ENCODE peak calls at places on chromosomes 16 and 17, in four cellular contexts. P is HepG2, U is GM12878, O is H1. N is an unnamed sample.
A peak's percentile ranks its signal among the peaks of the same experiment; 100 is the strongest.

GRCh38 chr17:56603486-56604238 is 10.2 kb downstream of the NOG start:
- DNase-seq in P (no peak), U (no peak), O (no peak), N (no peak)

GRCh38 chr16:81478876-81479496 is 34.4 kb downstream of the CMIP start:
- DNase-seq in P (no peak), U (peak; percentile 80), O (no peak), N (no peak)

GRCh38 chr16:57536306-57537193 is at the start of gene CCDC102A:
- DNase-seq in P (no peak), U (no peak), O (no peak), N (no peak)

GRCh38 chr17:64736804-64737492 is 74.8 kb upstream of the SMURF2 start:
- DNase-seq in P (peak; percentile 51), U (no peak), O (no peak), N (no peak)

GRCh38 chr16:4500283-4500682 is 24.1 kb downstream of the HMOX2 start:
- DNase-seq in P (peak; percentile 39), U (no peak), O (no peak), N (no peak)

GRCh38 chr16:7345423-7345822 is 12.8 kb downstream of the RBFOX1 start:
- DNase-seq in P (no peak), U (no peak), O (no peak), N (no peak)

GRCh38 chr16:27849621-27850020 is 213.9 kb downstream of the GSG1L start:
- DNase-seq in P (no peak), U (no peak), O (no peak), N (no peak)

GRCh38 chr17:50841949-50842354 is 6.6 kb downstream of the WFIKKN2 start:
- DNase-seq in P (peak; percentile 66), U (no peak), O (peak; percentile 53), N (peak; percentile 54)

GRCh38 chr17:28290703-28291102 is 28.3 kb upstream of the TMEM97 start:
- DNase-seq in P (peak; percentile 20), U (no peak), O (no peak), N (no peak)

GRCh38 chr17:72523491-72523890 is 402.7 kb downstream of the SOX9 start:
- DNase-seq in P (no peak), U (no peak), O (no peak), N (no peak)

GRCh38 chr16:89442588-89442987 is 47.8 kb downstream of the ANKRD11 start:
- DNase-seq in P (no peak), U (no peak), O (no peak), N (no peak)

GRCh38 chr17:77817953-77818352 is 140.6 kb upstream of the TNRC6C start:
- DNase-seq in P (no peak), U (no peak), O (no peak), N (peak; percentile 42)

GRCh38 chr17:66255527-66255971 is 26.3 kb upstream of the APOH start:
- DNase-seq in P (no peak), U (no peak), O (no peak), N (no peak)

GRCh38 chr17:72419866-72420774 is 299.3 kb downstream of the SOX9 start:
- DNase-seq in P (no peak), U (peak; percentile 92), O (no peak), N (no peak)

GRCh38 chr16:70250748-70251650 is 741 bp downstream of the EXOSC6 start:
- DNase-seq in P (peak; percentile 53), U (no peak), O (no peak), N (no peak)

GRCh38 chr16:85306793-85307551 is 194.7 kb upstream of the CIBAR2 start:
- DNase-seq in P (no peak), U (no peak), O (no peak), N (no peak)

GRCh38 chr17:3959295-3959899 is 4.8 kb downstream of the ATP2A3 start:
- DNase-seq in P (peak; percentile 62), U (no peak), O (no peak), N (no peak)

GRCh38 chr17:2190014-2190413 is 113.6 kb downstream of the SMG6 start:
- DNase-seq in P (no peak), U (no peak), O (no peak), N (no peak)

GRCh38 chr17:70905796-70906195 is 736.5 kb downstream of the KCNJ2 start:
- DNase-seq in P (no peak), U (no peak), O (no peak), N (no peak)

GRCh38 chr16:84308120-84308519 is 13.4 kb downstream of the WFDC1 start:
- DNase-seq in P (peak; percentile 40), U (no peak), O (no peak), N (peak; percentile 59)

GRCh38 chr16:4692460-4693295 is 684 bp upstream of the NUDT16L1 start:
- DNase-seq in P (no peak), U (no peak), O (no peak), N (no peak)

GRCh38 chr17:42866631-42867575 is 15.9 kb downstream of the AOC3 start:
- DNase-seq in P (peak; percentile 68), U (no peak), O (no peak), N (no peak)

GRCh38 chr16:29737713-29738112 is 8.1 kb downstream of the C16orf54 start:
- DNase-seq in P (no peak), U (no peak), O (no peak), N (no peak)

GRCh38 chr16:24131294-24131693 is 124.8 kb upstream of the CACNG3 start:
- DNase-seq in P (no peak), U (no peak), O (no peak), N (no peak)

GRCh38 chr17:2183346-2183745 is 120.2 kb downstream of the SMG6 start:
- DNase-seq in P (no peak), U (no peak), O (no peak), N (no peak)

GRCh38 chr16:4859190-4859899 is 12.1 kb downstream of the UBN1 start:
- DNase-seq in P (no peak), U (no peak), O (no peak), N (no peak)

GRCh38 chr16:57941016-57941656 is 29.8 kb downstream of the CNGB1 start:
- DNase-seq in P (no peak), U (no peak), O (no peak), N (no peak)

GRCh38 chr16:20766294-20766693 is 2.5 kb downstream of the ACSM3 start:
- DNase-seq in P (no peak), U (no peak), O (no peak), N (no peak)

GRCh38 chr16:20765732-20766131 is 1.9 kb downstream of the ACSM3 start:
- DNase-seq in P (no peak), U (no peak), O (no peak), N (no peak)

GRCh38 chr16:20761175-20761574 is 2.6 kb upstream of the ACSM3 start:
- DNase-seq in P (no peak), U (no peak), O (no peak), N (no peak)

GRCh38 chr16:20762404-20763123 is 1.2 kb upstream of the ACSM3 start:
- DNase-seq in P (no peak), U (no peak), O (no peak), N (no peak)

GRCh38 chr16:20763461-20764232 is at the start of gene ACSM3:
- DNase-seq in P (peak; percentile 83), U (peak; percentile 93), O (peak; percentile 13), N (no peak)
- TF ChIP-seq SUZ12 in P (no peak), U (no peak), O (no peak), N (no peak)

DNA sequence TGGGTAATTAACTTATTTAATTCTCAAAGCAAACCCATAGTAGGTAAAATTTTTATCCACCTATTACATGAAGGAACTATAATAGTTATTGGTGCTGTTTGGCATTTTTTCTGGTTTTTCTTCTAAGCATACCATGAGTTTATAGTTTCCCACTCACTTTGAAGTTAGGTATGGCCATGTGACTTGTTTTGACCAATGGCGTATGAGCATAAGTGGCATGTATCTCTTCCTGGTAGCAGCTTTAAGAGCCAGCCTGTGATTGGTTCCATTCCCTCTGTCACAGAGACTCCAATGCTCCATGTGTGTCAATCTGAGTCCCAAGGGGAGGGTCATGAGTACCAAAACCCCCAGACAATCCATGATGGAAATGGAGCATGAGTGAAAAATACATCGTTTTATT is 282.9 kb upstream of the N4BP1 start:
- DNase-seq in P (no peak), U (no peak), O (no peak), N (no peak)
- TF ChIP-seq ZNF274 in P (no peak), U (no peak), O (no peak), N (no peak)

GRCh38 chr16:25959216-25959615 is 267.5 kb downstream of the HS3ST4 start:
- DNase-seq in P (no peak), U (no peak), O (no peak), N (no peak)
- TF ChIP-seq SUZ12 in P (no peak), U (no peak), O (no peak), N (no peak)

DNA sequence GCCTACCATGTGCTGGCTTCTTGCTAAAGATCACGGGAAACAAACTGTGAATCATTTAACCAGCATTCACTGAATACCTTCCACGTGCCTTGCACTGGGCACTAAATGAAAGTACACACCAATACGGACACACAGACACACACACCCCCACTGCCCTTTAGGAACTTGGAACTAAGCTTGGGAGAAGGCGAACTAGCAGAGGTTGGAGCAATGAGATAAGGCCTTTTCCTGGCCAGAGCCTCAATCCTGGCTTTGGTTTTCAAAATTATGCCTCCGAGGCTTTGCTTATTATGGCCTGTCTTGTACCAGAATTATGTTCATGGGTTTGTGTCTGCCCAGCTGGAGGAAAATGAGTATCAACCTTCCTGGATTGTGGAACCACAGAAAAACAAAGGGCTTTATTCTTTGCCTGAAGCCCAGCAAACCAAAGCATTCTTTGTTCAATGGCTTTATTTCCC is 32.3 kb downstream of the CPPED1 start:
- DNase-seq in P (peak; percentile 52), U (no peak), O (no peak), N (no peak)
- TF ChIP-seq ZNF274 in P (no peak), U (no peak), O (no peak), N (no peak)

DNA sequence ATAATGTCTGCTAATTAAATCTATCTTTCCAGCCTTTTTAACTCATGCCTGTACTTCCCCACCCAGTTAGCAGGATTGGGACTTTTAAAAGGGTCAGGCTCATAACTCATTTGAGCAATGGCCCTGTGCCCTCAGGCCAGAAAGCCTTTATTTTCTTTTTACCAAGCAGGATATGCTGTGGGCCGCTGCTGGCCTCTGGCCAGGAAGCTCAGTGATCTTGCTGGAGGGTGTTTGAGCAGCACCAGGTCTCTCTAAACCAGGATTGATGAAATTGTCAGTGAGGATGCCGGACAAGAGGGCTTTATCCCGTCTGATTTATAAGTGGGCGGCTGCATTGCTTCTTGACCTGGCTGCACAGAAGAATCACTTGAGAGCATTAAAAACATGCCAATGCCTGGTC is 187.8 kb downstream of the RAB11FIP4 start:
- DNase-seq in P (no peak), U (no peak), O (no peak), N (no peak)
- TF ChIP-seq SUZ12 in P (no peak), U (no peak), O (no peak), N (no peak)

DNA sequence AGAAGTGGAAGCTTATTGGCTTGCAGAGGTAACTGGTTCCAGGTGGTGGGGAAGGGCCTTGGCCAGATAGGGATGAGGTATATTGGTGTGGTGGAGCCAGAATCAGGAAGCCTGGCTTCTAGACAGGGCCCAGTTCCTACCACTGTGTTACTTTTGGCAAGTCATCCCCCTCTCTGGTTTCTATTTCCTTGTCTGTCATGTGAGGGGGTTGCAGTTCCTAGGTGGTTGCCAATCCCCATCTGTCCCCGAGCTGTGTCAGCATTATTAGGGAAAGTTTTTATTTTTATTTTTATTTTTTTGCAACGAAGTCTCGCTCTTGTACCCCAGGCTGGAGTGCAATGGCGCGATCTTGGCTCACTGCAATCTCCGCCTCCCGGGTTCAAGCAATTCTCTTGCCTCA is 3.0 kb downstream of the SMCR8 start:
- DNase-seq in P (no peak), U (no peak), O (no peak), N (no peak)
- TF ChIP-seq ZNF274 in P (no peak), U (no peak), O (no peak), N (no peak)

GRCh38 chr16:66025751-66026150 is 340.7 kb upstream of the CDH5 start:
- DNase-seq in P (no peak), U (no peak), O (no peak), N (no peak)
- TF ChIP-seq SUZ12 in P (no peak), U (no peak), O (no peak), N (no peak)